ENCODE peak calls at places on chromosomes 11 and 22, in seven cellular contexts. R, Q, B, Y, F, L and K are unnamed samples.

GRCh38 chr11:114790910-114791309 is 112.6 kb downstream of the NXPE2 start:
- DNase-seq in R (no peak), Q (no peak), B (no peak), Y (no peak), F (no peak), L (no peak), K (no peak)

GRCh38 chr11:115965754-115966504 is 461.7 kb upstream of the CADM1 start:
- DNase-seq in R (no peak), Q (no peak), B (no peak), Y (no peak), F (no peak), L (no peak), K (no peak)

GRCh38 chr11:65814131-65814959 is 19.4 kb upstream of the SNX32 start:
- DNase-seq in R (no peak), Q (peak), B (no peak), Y (no peak), F (no peak), L (no peak), K (no peak)

GRCh38 chr11:75024764-75025211 is 36.1 kb downstream of the NEU3 start:
- DNase-seq in R (no peak), Q (no peak), B (no peak), Y (no peak), F (no peak), L (no peak), K (no peak)

GRCh38 chr22:18044548-18045271 is 20.3 kb upstream of the MICAL3 start:
- DNase-seq in R (no peak), Q (no peak), B (no peak), Y (no peak), F (no peak), L (no peak), K (no peak)

GRCh38 chr11:76237914-76238313 is 31.6 kb upstream of the WNT11 start:
- DNase-seq in R (no peak), Q (peak), B (peak), Y (peak), F (peak), L (no peak), K (peak)

GRCh38 chr11:35974878-35975578 is 31.2 kb downstream of the LDLRAD3 start:
- DNase-seq in R (no peak), Q (no peak), B (no peak), Y (no peak), F (no peak), L (no peak), K (no peak)

GRCh38 chr22:32331236-32331917 is 26.3 kb upstream of the RFPL3 start:
- DNase-seq in R (no peak), Q (no peak), B (no peak), Y (no peak), F (no peak), L (no peak), K (no peak)

GRCh38 chr22:27669798-27670599 is 131.6 kb downstream of the MN1 start:
- DNase-seq in R (no peak), Q (peak), B (peak), Y (no peak), F (peak), L (no peak), K (no peak)

GRCh38 chr22:35705141-35705540 is 12.5 kb upstream of the APOL5 start:
- DNase-seq in R (no peak), Q (peak), B (peak), Y (no peak), F (no peak), L (no peak), K (no peak)

GRCh38 chr11:65411681-65412070 is 10.9 kb upstream of the NEAT1 start:
- DNase-seq in R (no peak), Q (no peak), B (no peak), Y (no peak), F (no peak), L (no peak), K (no peak)

GRCh38 chr11:67265633-67266423 is 445 bp upstream of the GRK2 start:
- DNase-seq in R (peak), Q (peak), B (peak), Y (peak), F (peak), L (peak), K (no peak)

GRCh38 chr11:119363081-119363861 is 16.8 kb upstream of the MFRP start:
- DNase-seq in R (no peak), Q (no peak), B (no peak), Y (no peak), F (peak), L (no peak), K (no peak)

GRCh38 chr11:2693271-2693833 is 6.4 kb downstream of the KCNQ1OT1 start:
- DNase-seq in R (no peak), Q (no peak), B (no peak), Y (peak), F (peak), L (no peak), K (no peak)

GRCh38 chr11:133895551-133895950 is 50.2 kb upstream of the SPATA19 start:
- DNase-seq in R (no peak), Q (no peak), B (no peak), Y (no peak), F (peak), L (no peak), K (no peak)

GRCh38 chr11:26820739-26821138 is 98.9 kb upstream of the SLC5A12 start:
- DNase-seq in R (no peak), Q (peak), B (no peak), Y (no peak), F (no peak), L (no peak), K (no peak)

GRCh38 chr11:5684627-5685362 is at the start of gene TRIM5:
- DNase-seq in R (peak), Q (peak), B (peak), Y (peak), F (peak), L (peak), K (peak)

GRCh38 chr11:70200212-70200844 is 2.8 kb upstream of the FADD start:
- DNase-seq in R (no peak), Q (peak), B (peak), Y (no peak), F (no peak), L (no peak), K (no peak)

GRCh38 chr11:90775573-90776165 is 552.8 kb upstream of the CHORDC1 start:
- DNase-seq in R (no peak), Q (no peak), B (no peak), Y (no peak), F (no peak), L (no peak), K (no peak)

GRCh38 chr11:68269414-68270081 is 2.2 kb downstream of the C11orf24 start:
- DNase-seq in R (no peak), Q (peak), B (peak), Y (no peak), F (no peak), L (no peak), K (no peak)

GRCh38 chr11:69660001-69660500 is 15.1 kb downstream of the LTO1 start:
- DNase-seq in R (no peak), Q (no peak), B (no peak), Y (no peak), F (no peak), L (no peak), K (no peak)

GRCh38 chr22:33962409-33962808 is 42.1 kb upstream of the LARGE1 start:
- DNase-seq in R (no peak), Q (no peak), B (no peak), Y (no peak), F (no peak), L (no peak), K (no peak)

GRCh38 chr11:662689-663274 is 25.7 kb downstream of the DRD4 start:
- DNase-seq in R (peak), Q (peak), B (peak), Y (peak), F (peak), L (peak), K (peak)

GRCh38 chr22:49307071-49307830 is 520.4 kb downstream of the BRD1 start:
- DNase-seq in R (peak), Q (no peak), B (no peak), Y (no peak), F (no peak), L (no peak), K (no peak)

GRCh38 chr11:87463486-87464102 is 425.9 kb downstream of the TMEM135 start:
- DNase-seq in R (peak), Q (peak), B (peak), Y (peak), F (peak), L (peak), K (peak)

GRCh38 chr11:89405629-89406028 is 85.5 kb downstream of the NOX4 start:
- DNase-seq in R (no peak), Q (peak), B (peak), Y (peak), F (peak), L (peak), K (peak)

GRCh38 chr22:41822289-41823057 is 10.4 kb upstream of the SREBF2 start:
- DNase-seq in R (peak), Q (peak), B (peak), Y (peak), F (peak), L (peak), K (peak)

GRCh38 chr11:72836111-72836510 is 21.9 kb downstream of the ATG16L2 start:
- DNase-seq in R (no peak), Q (no peak), B (peak), Y (no peak), F (no peak), L (no peak), K (no peak)

GRCh38 chr11:47967577-47968230 is 12.7 kb upstream of the PTPRJ start:
- DNase-seq in R (no peak), Q (peak), B (no peak), Y (no peak), F (no peak), L (no peak), K (no peak)

DNA sequence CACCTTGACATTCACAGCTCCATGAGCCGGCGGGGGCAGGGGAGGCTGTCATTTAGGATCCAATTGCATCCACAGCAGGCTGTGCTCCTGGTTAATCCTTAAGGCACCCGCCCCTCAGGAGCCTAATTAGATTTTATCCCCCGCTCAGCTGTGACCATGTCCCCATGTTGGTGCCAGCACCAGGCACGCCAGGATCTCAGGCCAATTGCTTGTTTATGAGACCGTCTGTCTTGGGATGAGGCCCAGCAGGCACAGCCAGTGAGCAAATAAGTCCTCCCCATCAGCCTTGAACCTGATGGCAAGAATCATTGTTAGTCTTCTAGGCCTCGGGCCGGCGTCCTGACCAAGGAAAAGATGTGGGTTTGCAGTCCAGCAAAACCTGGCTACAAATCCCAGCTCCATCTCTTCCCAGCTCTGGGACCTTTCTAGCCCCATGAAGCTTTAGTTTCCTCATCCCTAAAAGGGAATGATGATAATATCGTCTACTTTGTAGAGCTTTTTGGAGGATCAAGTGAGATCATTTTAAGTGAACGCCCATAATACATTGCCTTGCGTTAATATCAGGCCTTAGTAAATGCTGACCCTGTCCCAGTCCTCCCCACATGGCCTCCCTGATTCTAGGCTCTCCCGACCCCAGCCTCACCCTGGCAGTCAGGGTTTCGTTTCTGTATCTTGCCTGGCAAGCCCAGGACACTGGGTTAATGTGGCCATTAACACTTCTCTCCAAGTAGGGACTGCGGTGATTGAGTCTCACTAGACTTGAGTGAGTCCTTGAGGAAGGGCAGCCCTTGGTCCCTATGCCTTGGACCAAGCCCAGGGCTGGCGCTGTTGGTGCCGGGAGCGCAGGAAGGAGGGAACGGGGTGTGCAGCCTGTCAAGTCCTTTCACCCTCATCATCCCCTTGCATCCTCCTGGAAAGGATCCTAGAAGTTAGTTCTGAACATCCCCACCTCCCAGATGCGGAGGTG is 57.1 kb downstream of the TP53I11 start:
- DNase-seq in R (no peak), Q (no peak), B (no peak), Y (peak), F (no peak), L (no peak), K (no peak)
- TF ChIP-seq EZH2phosphoT487 in R (no peak), Q (no peak), B (no peak), Y (no peak), F (no peak), L (no peak), K (no peak)

GRCh38 chr11:19577849-19578619 is 134.6 kb upstream of the NAV2 start:
- DNase-seq in R (no peak), Q (peak), B (peak), Y (no peak), F (no peak), L (no peak), K (no peak)
- TF ChIP-seq EZH2phosphoT487 in R (no peak), Q (no peak), B (no peak), Y (no peak), F (no peak), L (no peak), K (no peak)

DNA sequence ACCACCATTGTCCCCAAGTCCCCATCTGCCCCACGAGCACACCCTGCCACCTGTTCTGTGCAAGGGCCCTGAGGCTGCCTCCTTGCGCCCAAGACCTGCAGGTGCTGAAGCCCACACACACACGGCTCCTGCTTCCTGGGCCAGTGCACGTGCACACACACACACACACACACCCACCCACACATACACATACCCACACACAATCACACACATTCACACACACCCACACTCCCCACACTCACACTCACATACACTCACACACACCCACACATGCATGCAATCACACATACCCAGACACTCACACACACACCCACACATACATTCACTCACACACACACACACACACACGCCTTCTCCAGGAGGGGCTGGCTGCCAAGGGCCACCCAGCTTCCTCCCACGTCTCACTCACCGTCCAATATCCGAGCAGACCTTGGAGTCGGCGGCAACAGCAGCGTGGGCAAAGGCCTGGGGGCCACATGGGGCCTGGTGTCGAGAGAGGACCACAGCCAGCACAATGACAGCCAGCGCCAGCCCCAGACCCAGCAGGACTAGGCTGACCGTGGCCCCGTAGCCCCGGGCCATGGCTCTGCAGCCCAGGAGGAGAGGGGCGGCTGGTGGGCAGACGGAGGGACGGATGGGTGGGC is 616 bp downstream of the GGT5 start:
- DNase-seq in R (peak), Q (peak), B (no peak), Y (no peak), F (no peak), L (no peak), K (no peak)
- TF ChIP-seq EZH2phosphoT487 in R (no peak), Q (no peak), B (no peak), Y (no peak), F (no peak), L (no peak), K (no peak)

DNA sequence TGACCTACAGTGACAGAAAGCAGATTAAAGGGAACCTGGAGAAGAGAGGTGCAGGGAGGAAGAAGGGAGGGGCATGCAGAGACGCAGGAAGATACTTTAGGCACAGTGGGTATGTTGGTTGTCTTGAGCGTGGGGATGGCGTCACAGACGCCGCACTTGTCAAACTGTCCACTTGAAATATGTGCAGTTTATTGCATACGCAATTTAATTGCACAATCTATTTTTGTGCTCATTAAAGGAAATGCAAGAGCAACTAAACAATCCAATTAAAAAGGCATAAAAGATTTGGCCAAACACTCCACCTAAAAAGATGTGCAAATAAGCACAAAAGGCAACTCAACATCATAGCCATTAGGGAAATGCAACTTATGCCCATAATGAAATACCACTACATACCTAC is 16.8 kb downstream of the GNB1L start:
- DNase-seq in R (no peak), Q (no peak), B (no peak), Y (no peak), F (no peak), L (no peak), K (no peak)
- TF ChIP-seq EZH2phosphoT487 in R (no peak), Q (no peak), B (no peak), Y (no peak), F (no peak), L (no peak), K (no peak)

GRCh38 chr11:7570938-7571337 is 57.1 kb downstream of the PPFIBP2 start:
- DNase-seq in R (no peak), Q (no peak), B (no peak), Y (no peak), F (peak), L (no peak), K (no peak)

GRCh38 chr11:7572001-7572712 is 58.4 kb downstream of the PPFIBP2 start:
- DNase-seq in R (no peak), Q (peak), B (peak), Y (no peak), F (peak), L (no peak), K (no peak)

GRCh38 chr11:7573558-7574296 is 59.9 kb downstream of the PPFIBP2 start:
- DNase-seq in R (no peak), Q (no peak), B (no peak), Y (no peak), F (peak), L (no peak), K (no peak)

GRCh38 chr11:7573193-7573557 is 59.4 kb downstream of the PPFIBP2 start:
- DNase-seq in R (no peak), Q (peak), B (no peak), Y (no peak), F (no peak), L (no peak), K (no peak)

GRCh38 chr11:7571640-7572000 is 57.8 kb downstream of the PPFIBP2 start:
- DNase-seq in R (peak), Q (peak), B (peak), Y (peak), F (peak), L (peak), K (peak)
- TF ChIP-seq EZH2phosphoT487 in R (no peak), Q (no peak), B (no peak), Y (no peak), F (no peak), L (no peak), K (no peak)

DNA sequence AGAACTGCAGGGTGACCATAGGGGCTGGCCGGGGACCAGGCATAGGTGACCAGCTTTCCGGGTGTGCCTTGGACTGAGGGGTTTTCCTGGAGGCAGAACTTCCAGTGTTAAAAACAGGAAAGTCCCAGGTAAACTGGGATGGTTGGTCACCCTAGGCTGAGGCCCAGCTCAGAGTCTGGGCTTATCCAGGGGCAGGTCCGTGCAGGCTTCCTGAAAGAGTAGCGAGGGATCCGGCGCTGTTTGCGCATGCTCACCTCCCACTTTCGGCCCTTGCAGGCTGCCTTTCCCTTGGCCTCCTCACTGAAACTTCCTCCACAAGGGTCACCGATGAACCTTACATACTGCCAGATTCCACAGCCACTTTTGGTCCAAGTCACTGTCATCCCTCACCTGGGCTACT is 119.8 kb upstream of the PLET1 start:
- DNase-seq in R (no peak), Q (no peak), B (no peak), Y (no peak), F (no peak), L (no peak), K (no peak)
- TF ChIP-seq EZH2phosphoT487 in R (no peak), Q (no peak), B (no peak), Y (no peak), F (no peak), L (no peak), K (no peak)

GRCh38 chr11:120832609-120833221 is 191.2 kb upstream of the TBCEL start:
- DNase-seq in R (no peak), Q (no peak), B (no peak), Y (peak), F (peak), L (no peak), K (no peak)
- TF ChIP-seq EZH2phosphoT487 in R (no peak), Q (no peak), B (no peak), Y (no peak), F (no peak), L (no peak), K (no peak)

GRCh38 chr11:18707811-18708340 is 9.3 kb downstream of the TMEM86A start:
- DNase-seq in R (no peak), Q (no peak), B (no peak), Y (no peak), F (no peak), L (no peak), K (no peak)

GRCh38 chr11:18713646-18714442 is 12.1 kb downstream of the IGSF22 start:
- DNase-seq in R (no peak), Q (no peak), B (no peak), Y (no peak), F (no peak), L (no peak), K (no peak)

GRCh38 chr11:18714443-18714780 is 11.6 kb downstream of the IGSF22 start:
- DNase-seq in R (no peak), Q (no peak), B (no peak), Y (no peak), F (no peak), L (no peak), K (no peak)

GRCh38 chr11:18709414-18709813 is 10.8 kb downstream of the TMEM86A start:
- DNase-seq in R (no peak), Q (no peak), B (no peak), Y (no peak), F (no peak), L (no peak), K (no peak)

GRCh38 chr11:18710545-18710944 is 12.0 kb downstream of the TMEM86A start:
- DNase-seq in R (no peak), Q (no peak), B (no peak), Y (no peak), F (no peak), L (no peak), K (no peak)
- TF ChIP-seq EZH2phosphoT487 in R (no peak), Q (no peak), B (no peak), Y (no peak), F (no peak), L (no peak), K (no peak)

GRCh38 chr11:95132956-95133355 is 43.3 kb downstream of the ENDOD1 start:
- DNase-seq in R (no peak), Q (no peak), B (peak), Y (no peak), F (no peak), L (no peak), K (no peak)
- TF ChIP-seq EZH2phosphoT487 in R (no peak), Q (no peak), B (no peak), Y (no peak), F (no peak), L (no peak), K (no peak)

GRCh38 chr11:19419813-19420212 is 179.1 kb upstream of the E2F8 start:
- DNase-seq in R (no peak), Q (peak), B (peak), Y (no peak), F (no peak), L (no peak), K (no peak)
- TF ChIP-seq EZH2phosphoT487 in R (no peak), Q (no peak), B (no peak), Y (no peak), F (no peak), L (no peak), K (no peak)